ENCODE peak calls at places on chromosomes 11 and 22, in four cellular contexts. N, L, H and B are unnamed samples.

GRCh38 chr22:32042924-32043323 is at the start of gene SLC5A1:
- DNase-seq in N (no peak), L (no peak), H (no peak), B (no peak)

GRCh38 chr11:116507849-116508695 is 264.7 kb downstream of the BUD13 start:
- DNase-seq in N (no peak), L (no peak), H (no peak), B (no peak)

GRCh38 chr11:123357353-123357989 is 72.6 kb upstream of the GRAMD1B start:
- DNase-seq in N (peak), L (no peak), H (no peak), B (no peak)

GRCh38 chr11:114651145-114651718 is 27.1 kb upstream of the NXPE2 start:
- DNase-seq in N (no peak), L (no peak), H (no peak), B (peak)

GRCh38 chr11:114166897-114167323 is 107.4 kb downstream of the ZBTB16 start:
- DNase-seq in N (peak), L (peak), H (peak), B (peak)

GRCh38 chr11:65426839-65427690 is 4.5 kb downstream of the NEAT1 start:
- DNase-seq in N (peak), L (peak), H (peak), B (peak)

GRCh38 chr11:103091441-103091809 is 535 bp downstream of the DCUN1D5 start:
- DNase-seq in N (peak), L (peak), H (no peak), B (peak)

GRCh38 chr11:94851864-94852581 is 83.9 kb downstream of the AMOTL1 start:
- DNase-seq in N (no peak), L (no peak), H (no peak), B (peak)

GRCh38 chr11:72135891-72136676 is 559 bp downstream of the FOLR3 start:
- DNase-seq in N (peak), L (no peak), H (no peak), B (no peak)

GRCh38 chr11:10405858-10406592 is 49.0 kb upstream of the AMPD3 start:
- DNase-seq in N (peak), L (peak), H (peak), B (peak)

GRCh38 chr11:45278721-45279120 is 7.4 kb downstream of the SYT13 start:
- DNase-seq in N (no peak), L (no peak), H (no peak), B (peak)

GRCh38 chr11:1881442-1882264 is 10.0 kb downstream of the PRR33 start:
- DNase-seq in N (peak), L (no peak), H (no peak), B (peak)